ENCODE peak calls at places on chromosomes 16 and 17, in six cellular contexts. P is HT1080; L is left ventricle myocardium inferior; G is HS-27A; V is activated CD4-positive, alpha-beta memory T cell treated with anti-CD3 and anti-CD28 coated beads, Interleukin-2, amount 10 ng/mL, durations not matched to agents 7 days and 5 days; Z is breast epithelium. S is an unnamed sample.

GRCh38 chr17:56322991-56323390 is 169.7 kb downstream of the ANKFN1 start:
- DNase-seq in P (no peak), L (no peak), G (no peak), V (no peak), Z (no peak), S (no peak)

GRCh38 chr17:77677210-77677609 is 281.3 kb upstream of the TNRC6C start:
- DNase-seq in P (no peak), L (peak), G (no peak), V (no peak), Z (no peak), S (no peak)

GRCh38 chr17:68378202-68379149 is 78.8 kb downstream of the WIPI1 start:
- DNase-seq in P (peak), L (peak), G (no peak), V (no peak), Z (peak), S (no peak)

GRCh38 chr16:1940273-1941161 is 2.5 kb downstream of the MSRB1 start:
- DNase-seq in P (no peak), L (no peak), G (no peak), V (no peak), Z (no peak), S (no peak)

GRCh38 chr16:28904363-28904762 is 20.7 kb downstream of the RABEP2 start:
- DNase-seq in P (no peak), L (no peak), G (no peak), V (no peak), Z (no peak), S (no peak)

GRCh38 chr17:7501729-7502128 is 17.6 kb downstream of the POLR2A start:
- DNase-seq in P (no peak), L (no peak), G (no peak), V (no peak), Z (no peak), S (no peak)

GRCh38 chr16:74309789-74310781 is 13.5 kb downstream of the PSMD7 start:
- DNase-seq in P (peak), L (no peak), G (no peak), V (peak), Z (no peak), S (peak)

GRCh38 chr16:64627288-64627687 is 494.6 kb downstream of the CDH11 start:
- DNase-seq in P (no peak), L (no peak), G (no peak), V (no peak), Z (no peak), S (peak)

GRCh38 chr17:15123593-15124590 is 141.2 kb downstream of the PMP22 start:
- DNase-seq in P (peak), L (no peak), G (peak), V (no peak), Z (no peak), S (no peak)

GRCh38 chr17:2400474-2400866 is 390 bp downstream of the MNT start:
- DNase-seq in P (peak), L (peak), G (no peak), V (peak), Z (no peak), S (peak)

GRCh38 chr17:45293413-45294211 is 23.2 kb downstream of the MAP3K14 start:
- DNase-seq in P (peak), L (peak), G (peak), V (no peak), Z (peak), S (peak)

GRCh38 chr16:88359008-88359407 is 23.8 kb upstream of the ZNF469 start:
- DNase-seq in P (no peak), L (peak), G (no peak), V (no peak), Z (no peak), S (peak)

GRCh38 chr17:32627233-32628008 is 140.6 kb downstream of the CDK5R1 start:
- DNase-seq in P (peak), L (no peak), G (no peak), V (no peak), Z (no peak), S (no peak)

GRCh38 chr17:56902350-56902749 is 11.5 kb downstream of the TRIM25 start:
- DNase-seq in P (peak), L (no peak), G (peak), V (no peak), Z (no peak), S (no peak)

GRCh38 chr16:87092958-87093357 is 224.2 kb downstream of the C16orf95 start:
- DNase-seq in P (no peak), L (no peak), G (no peak), V (no peak), Z (no peak), S (no peak)

GRCh38 chr16:22278418-22278817 is 18.8 kb upstream of the POLR3E start:
- DNase-seq in P (no peak), L (no peak), G (no peak), V (no peak), Z (no peak), S (no peak)

GRCh38 chr16:68091604-68092261 is 6.6 kb downstream of the NFATC3 start:
- DNase-seq in P (peak), L (no peak), G (no peak), V (no peak), Z (no peak), S (no peak)

GRCh38 chr17:38702166-38702899 is 2.7 kb upstream of the MLLT6 start:
- DNase-seq in P (peak), L (peak), G (no peak), V (peak), Z (peak), S (peak)

GRCh38 chr16:27179500-27180072 is 23.7 kb upstream of the KDM8 start:
- DNase-seq in P (peak), L (peak), G (no peak), V (peak), Z (peak), S (peak)

GRCh38 chr16:84885024-84885910 is 65.5 kb downstream of the CRISPLD2 start:
- DNase-seq in P (no peak), L (peak), G (no peak), V (no peak), Z (peak), S (no peak)